ENCODE peak calls at places on chromosomes 3 and 15, in five cellular contexts. U is iPS-NIHi11; D is naive thymus-derived CD4-positive, alpha-beta T cell; X is CD4-positive, alpha-beta memory T cell; P is ACHN. W is an unnamed sample.

GRCh38 chr15:98949624-98950023 is 58.0 kb downstream of the PGPEP1L start:
- DNase-seq in U (no peak), D (no peak), X (no peak), P (no peak), W (no peak)

GRCh38 chr15:66287461-66288055 is 5.8 kb upstream of the DIS3L start:
- DNase-seq in U (peak; percentile 29), D (no peak), X (peak; percentile 30), P (peak; percentile 40), W (no peak)

GRCh38 chr3:51711352-51712019 is 4.6 kb downstream of the GRM2 start:
- DNase-seq in U (peak; percentile 2), D (no peak), X (no peak), P (no peak), W (no peak)

GRCh38 chr15:40591310-40591845 is 2.7 kb upstream of the KNL1 start:
- DNase-seq in U (no peak), D (no peak), X (no peak), P (no peak), W (no peak)

GRCh38 chr15:39461536-39462140 is 119.2 kb upstream of the THBS1 start:
- DNase-seq in U (no peak), D (no peak), X (no peak), P (no peak), W (no peak)

GRCh38 chr3:57544181-57545125 is at the start of gene DNAH12:
- DNase-seq in U (peak; percentile 89), D (no peak), X (no peak), P (peak; percentile 48), W (no peak)

GRCh38 chr15:74263473-74263872 is 27.3 kb downstream of the CCDC33 start:
- DNase-seq in U (no peak), D (no peak), X (no peak), P (no peak), W (no peak)

GRCh38 chr3:143199998-143200909 is 80.7 kb downstream of the CHST2 start:
- DNase-seq in U (no peak), D (no peak), X (no peak), P (no peak), W (no peak)

GRCh38 chr3:115822572-115822971 is 199.3 kb downstream of the GAP43 start:
- DNase-seq in U (no peak), D (no peak), X (no peak), P (no peak), W (no peak)

GRCh38 chr15:67510597-67511225 is 10.2 kb upstream of the C15orf61 start:
- DNase-seq in U (no peak), D (no peak), X (no peak), P (peak; percentile 65), W (no peak)

GRCh38 chr3:87359025-87359424 is 82.6 kb upstream of the POU1F1 start:
- DNase-seq in U (no peak), D (no peak), X (no peak), P (no peak), W (no peak)

GRCh38 chr3:53694648-53695356 is 151.4 kb downstream of the CHDH start:
- DNase-seq in U (no peak), D (no peak), X (no peak), P (no peak), W (no peak)

GRCh38 chr3:51891242-51892039 is 11.7 kb downstream of the IQCF1 start:
- DNase-seq in U (no peak), D (no peak), X (no peak), P (no peak), W (no peak)

GRCh38 chr3:104556372-104557078 is 810.2 kb upstream of the ALCAM start:
- DNase-seq in U (peak; percentile 12), D (no peak), X (no peak), P (no peak), W (no peak)

GRCh38 chr15:66846811-66847210 is 144.8 kb downstream of the SMAD6 start:
- DNase-seq in U (no peak), D (no peak), X (no peak), P (no peak), W (no peak)

GRCh38 chr15:89341316-89342005 is 6.8 kb upstream of the POLG start:
- DNase-seq in U (no peak), D (no peak), X (no peak), P (no peak), W (no peak)

GRCh38 chr15:91956026-91956723 is 102.7 kb downstream of the SLCO3A1 start:
- DNase-seq in U (no peak), D (no peak), X (no peak), P (no peak), W (no peak)

GRCh38 chr15:82999905-83000671 is 11.4 kb downstream of the C15orf40 start:
- DNase-seq in U (peak; percentile 46), D (peak; percentile 13), X (peak; percentile 52), P (peak; percentile 63), W (peak; percentile 36)

W was measured in H54.